ENCODE peak calls at places on chromosomes 13 and 19, in four cellular contexts. F, G, O and R are unnamed samples.

GRCh38 chr19:55418185-55418584 is 10.6 kb upstream of the UBE2S start:
- DNase-seq in F (peak; percentile 68), G (peak; percentile 80), O (no peak), R (no peak)

GRCh38 chr13:29707876-29708543 is 112.5 kb upstream of the SLC7A1 start:
- DNase-seq in F (peak; percentile 80), G (peak; percentile 52), O (no peak), R (peak; percentile 39)

GRCh38 chr13:27691207-27691606 is 69.5 kb downstream of the POLR1D start:
- DNase-seq in F (no peak), G (no peak), O (no peak), R (no peak)

GRCh38 chr19:839146-839872 is 1.5 kb upstream of the PRTN3 start:
- DNase-seq in F (peak; percentile 60), G (no peak), O (no peak), R (no peak)

GRCh38 chr13:22693691-22694090 is 487.1 kb upstream of the SGCG start:
- DNase-seq in F (no peak), G (no peak), O (no peak), R (no peak)

GRCh38 chr19:29962777-29963176 is 20.7 kb downstream of the URI1 start:
- DNase-seq in F (no peak), G (no peak), O (no peak), R (no peak)

GRCh38 chr13:43232866-43233265 is 209.5 kb downstream of the DNAJC15 start:
- DNase-seq in F (no peak), G (no peak), O (no peak), R (no peak)

GRCh38 chr19:32977269-32977668 is 5.2 kb downstream of the FAAP24 start:
- DNase-seq in F (peak; percentile 66), G (no peak), O (no peak), R (no peak)

GRCh38 chr19:48398329-48399235 is 5.1 kb downstream of the GRIN2D start:
- DNase-seq in F (peak; percentile 88), G (peak; percentile 97), O (no peak), R (peak; percentile 85)

GRCh38 chr19:54201980-54202379 is 1.3 kb downstream of the RPS9 start:
- DNase-seq in F (no peak), G (no peak), O (no peak), R (no peak)

GRCh38 chr19:31529121-31529520 is 179.9 kb upstream of the TSHZ3 start:
- DNase-seq in F (no peak), G (no peak), O (no peak), R (no peak)

GRCh38 chr13:28564030-28564429 is 69.1 kb upstream of the FLT1 start:
- DNase-seq in F (no peak), G (no peak), O (no peak), R (no peak)

GRCh38 chr19:42343344-42344110 is 18.1 kb downstream of the MEGF8 start:
- DNase-seq in F (no peak), G (no peak), O (no peak), R (no peak)

GRCh38 chr19:39277598-39277997 is 9.4 kb downstream of the IFNL2 start:
- DNase-seq in F (no peak), G (no peak), O (no peak), R (no peak)

GRCh38 chr19:34135401-34135800 is 36.9 kb upstream of the LSM14A start:
- DNase-seq in F (no peak), G (peak; percentile 32), O (no peak), R (no peak)

GRCh38 chr19:55231391-55232283 is 3.1 kb upstream of the TMEM86B start:
- DNase-seq in F (no peak), G (no peak), O (no peak), R (no peak)

GRCh38 chr19:2249010-2249866 is at the start of gene AMH:
- DNase-seq in F (no peak), G (no peak), O (no peak), R (no peak)
- TF ChIP-seq POLR2AphosphoS5 in F (peak; percentile 35), G (peak; percentile 9), O (peak; percentile 46), R (peak; percentile 26)

GRCh38 chr19:18045307-18046013 is 37.5 kb downstream of the ARRDC2 start:
- DNase-seq in F (no peak), G (no peak), O (no peak), R (no peak)

GRCh38 chr19:18053571-18054219 is 33.0 kb downstream of the IL12RB1 start:
- DNase-seq in F (no peak), G (no peak), O (no peak), R (no peak)

GRCh38 chr19:18051887-18052286 is 34.8 kb downstream of the IL12RB1 start:
- DNase-seq in F (no peak), G (no peak), O (no peak), R (no peak)

GRCh38 chr19:18046066-18046718 is 38.2 kb downstream of the ARRDC2 start:
- DNase-seq in F (no peak), G (peak; percentile 54), O (no peak), R (no peak)

GRCh38 chr19:18049390-18049789 is 37.3 kb downstream of the IL12RB1 start:
- DNase-seq in F (no peak), G (no peak), O (no peak), R (no peak)
- TF ChIP-seq SPI1 in F (no peak), G (no peak), O (no peak), R (no peak)

GRCh38 chr13:40993987-40994386 is 25.1 kb downstream of the ELF1 start:
- DNase-seq in F (no peak), G (no peak), O (no peak), R (no peak)
- TF ChIP-seq POLR2AphosphoS5 in F (no peak), G (no peak), O (no peak), R (no peak)

DNA sequence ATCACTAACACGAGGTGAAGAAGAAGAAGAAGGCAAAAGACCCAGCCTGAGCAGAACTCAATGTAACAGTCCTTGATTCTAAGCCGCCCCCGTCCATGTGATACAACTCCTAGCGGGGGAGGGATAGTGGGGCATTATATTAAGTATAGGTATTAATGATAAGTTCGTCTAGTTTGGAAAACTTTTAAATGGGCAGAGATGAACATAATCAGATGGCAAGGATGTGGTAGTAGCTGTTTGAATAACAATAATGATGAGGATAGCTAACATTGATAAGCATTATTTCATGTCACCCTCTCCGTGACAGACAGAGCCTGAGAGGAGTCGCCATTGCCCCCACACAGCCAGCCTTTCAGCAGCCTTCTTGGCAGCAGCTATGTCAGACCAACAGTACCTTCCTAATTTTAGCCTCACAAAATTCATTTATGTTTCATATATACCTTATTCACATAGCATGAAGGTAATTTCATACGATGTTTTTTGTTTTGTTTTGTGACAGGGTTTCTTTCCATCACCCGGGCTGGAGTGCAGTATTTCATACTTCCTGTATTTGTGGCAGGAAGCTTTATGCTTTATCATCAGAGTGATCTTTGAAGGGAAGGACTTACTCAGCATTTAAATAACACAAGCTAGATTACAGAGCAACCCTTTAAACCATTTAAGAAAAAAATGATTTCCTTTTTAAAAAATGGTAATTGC is 64.4 kb upstream of the NPAS1 start:
- DNase-seq in F (peak; percentile 39), G (peak; percentile 58), O (no peak), R (no peak)
- TF ChIP-seq SPI1 in F (no peak), G (no peak), O (no peak), R (no peak)

DNA sequence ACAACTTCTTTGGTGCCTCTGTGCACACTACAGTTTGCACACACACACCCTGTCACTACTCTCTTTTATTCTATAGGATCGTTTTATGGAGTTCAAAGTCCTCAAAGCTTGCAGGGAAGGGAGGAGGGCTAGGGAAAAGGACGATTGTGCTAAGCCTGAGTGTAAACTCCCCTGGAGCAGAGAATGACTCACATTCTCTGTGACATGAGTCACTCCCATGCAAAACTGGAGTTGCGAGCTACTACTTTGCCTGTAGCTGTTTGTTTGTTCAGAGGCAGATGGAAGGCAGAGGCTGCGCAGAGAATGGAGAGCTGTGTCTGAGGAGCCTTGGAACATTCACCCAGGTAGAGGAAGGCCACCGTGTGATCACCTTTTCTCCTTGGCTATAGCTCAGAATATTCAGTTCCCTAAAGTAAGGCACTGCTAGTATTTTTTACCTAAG is 80.5 kb upstream of the MBNL2 start:
- DNase-seq in F (no peak), G (peak; percentile 78), O (peak; percentile 23), R (no peak)
- TF ChIP-seq POLR2AphosphoS5 in F (no peak), G (peak; percentile 28), O (no peak), R (no peak)

GRCh38 chr13:66207610-66208009 is 1022.5 kb downstream of the PCDH9 start:
- DNase-seq in F (no peak), G (no peak), O (no peak), R (no peak)
- TF ChIP-seq SPI1 in F (no peak), G (no peak), O (no peak), R (no peak)

DNA sequence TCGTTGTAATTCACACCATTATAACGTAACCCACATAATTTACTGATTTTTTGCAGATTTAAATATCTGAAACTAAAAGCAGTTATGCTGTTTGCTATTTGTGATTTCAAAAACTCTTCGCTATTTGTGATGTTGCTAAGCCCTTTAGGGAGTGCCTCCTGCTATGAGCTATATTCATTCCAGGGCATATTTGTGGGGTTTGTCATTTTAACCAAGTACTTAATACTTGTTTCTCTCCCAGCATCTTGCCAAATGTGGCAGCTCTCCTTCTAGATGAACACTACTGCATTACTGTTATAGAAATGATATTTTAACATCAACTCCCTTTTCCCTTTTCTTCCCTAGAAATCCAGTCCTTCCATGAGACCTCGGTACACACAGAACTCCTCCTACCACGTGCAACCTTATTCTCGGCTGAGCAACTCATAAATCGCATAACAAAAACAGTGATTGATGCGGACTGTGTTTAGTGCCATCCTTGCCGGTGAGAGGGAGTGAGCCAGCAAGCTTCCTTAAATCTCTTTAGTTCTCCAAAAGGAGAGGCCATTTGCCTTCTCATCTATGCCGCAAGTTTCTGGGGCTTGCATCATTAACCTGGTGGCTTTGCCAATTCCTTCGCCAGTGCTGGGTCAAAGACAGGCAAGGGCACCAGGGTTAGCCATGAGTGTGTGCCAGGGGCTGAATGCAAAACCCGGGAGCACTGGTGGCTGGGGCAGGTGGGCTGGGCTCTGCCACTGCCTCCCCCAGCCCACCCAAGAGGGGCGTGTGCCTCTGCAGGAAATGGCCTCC is 33.4 kb downstream of the RFX2 start:
- DNase-seq in F (peak; percentile 90), G (no peak), O (no peak), R (no peak)
- TF ChIP-seq POLR2AphosphoS5 in F (peak; percentile 47), G (no peak), O (no peak), R (no peak)

GRCh38 chr13:112943309-112944125 is 25.5 kb upstream of the MCF2L start:
- DNase-seq in F (peak; percentile 20), G (no peak), O (no peak), R (peak; percentile 52)
- TF ChIP-seq SPI1 in F (no peak), G (no peak), O (no peak), R (no peak)